ENCODE peak calls at places on chromosomes 1 and 21, in five cellular contexts. One of them, this sample, is unnamed.

GRCh38 chr21:28541371-28542112 is 451.1 kb downstream of the LTN1 start:
- DNase-seq in MM.1S: no peak
- DNase-seq in mucosa of descending colon: no peak
- DNase-seq in IMR-90: no peak
- DNase-seq in esophagus squamous epithelium: no peak
- DNase-seq in this sample: no peak

GRCh38 chr1:66325594-66326380 is 208.2 kb upstream of the SGIP1 start:
- DNase-seq in esophagus squamous epithelium: no peak
- DNase-seq in MM.1S: no peak
- DNase-seq in mucosa of descending colon: no peak
- DNase-seq in IMR-90: no peak
- DNase-seq in this sample: no peak

GRCh38 chr1:151994956-151995355 is 1.3 kb upstream of the S100A10 start:
- DNase-seq in esophagus squamous epithelium: no peak
- DNase-seq in mucosa of descending colon: no peak
- DNase-seq in MM.1S: no peak
- DNase-seq in IMR-90: peak; percentile 98
- DNase-seq in this sample: no peak

GRCh38 chr1:56132520-56132919 is 446.8 kb downstream of the PLPP3 start:
- DNase-seq in mucosa of descending colon: no peak
- DNase-seq in IMR-90: no peak
- DNase-seq in MM.1S: no peak
- DNase-seq in esophagus squamous epithelium: no peak
- DNase-seq in this sample: no peak

GRCh38 chr1:229874609-229875008 is 192.4 kb upstream of the GALNT2 start:
- DNase-seq in IMR-90: no peak
- DNase-seq in esophagus squamous epithelium: no peak
- DNase-seq in mucosa of descending colon: no peak
- DNase-seq in MM.1S: no peak
- DNase-seq in this sample: no peak

GRCh38 chr1:236142358-236143103 is at the start of gene GPR137B:
- DNase-seq in esophagus squamous epithelium: peak; percentile 11
- DNase-seq in IMR-90: peak; percentile 54
- DNase-seq in mucosa of descending colon: peak; percentile 72
- DNase-seq in MM.1S: no peak
- DNase-seq in this sample: peak; percentile 65

GRCh38 chr1:7248828-7249227 is 463.6 kb downstream of the CAMTA1 start:
- DNase-seq in IMR-90: no peak
- DNase-seq in esophagus squamous epithelium: no peak
- DNase-seq in mucosa of descending colon: no peak
- DNase-seq in MM.1S: no peak
- DNase-seq in this sample: no peak

GRCh38 chr21:17780539-17780938 is 38.6 kb downstream of the C21orf91 start:
- DNase-seq in MM.1S: peak; percentile 94
- DNase-seq in esophagus squamous epithelium: no peak
- DNase-seq in mucosa of descending colon: no peak
- DNase-seq in IMR-90: no peak
- DNase-seq in this sample: no peak

GRCh38 chr1:155329980-155330598 is 9.4 kb downstream of the RUSC1 start:
- DNase-seq in esophagus squamous epithelium: no peak
- DNase-seq in MM.1S: no peak
- DNase-seq in IMR-90: no peak
- DNase-seq in mucosa of descending colon: no peak
- DNase-seq in this sample: no peak

GRCh38 chr1:156860113-156860638 is 489 bp upstream of the NTRK1 start:
- DNase-seq in mucosa of descending colon: no peak
- DNase-seq in esophagus squamous epithelium: no peak
- DNase-seq in MM.1S: peak; percentile 54
- DNase-seq in IMR-90: peak; percentile 21
- DNase-seq in this sample: peak; percentile 21

GRCh38 chr1:34500451-34500850 is 254.4 kb upstream of the GJB5 start:
- DNase-seq in mucosa of descending colon: no peak
- DNase-seq in MM.1S: peak; percentile 19
- DNase-seq in IMR-90: no peak
- DNase-seq in esophagus squamous epithelium: no peak
- DNase-seq in this sample: no peak

GRCh38 chr1:24914226-24915069 is 15.6 kb downstream of the RUNX3 start:
- DNase-seq in IMR-90: peak; percentile 47
- DNase-seq in mucosa of descending colon: peak; percentile 74
- DNase-seq in MM.1S: no peak
- DNase-seq in esophagus squamous epithelium: no peak
- DNase-seq in this sample: no peak

GRCh38 chr1:56081151-56081550 is 498.2 kb downstream of the PLPP3 start:
- DNase-seq in mucosa of descending colon: no peak
- DNase-seq in MM.1S: no peak
- DNase-seq in esophagus squamous epithelium: no peak
- DNase-seq in IMR-90: peak; percentile 93
- DNase-seq in this sample: no peak

GRCh38 chr1:21896652-21897532 is 40.2 kb downstream of the HSPG2 start:
- DNase-seq in MM.1S: no peak
- DNase-seq in mucosa of descending colon: peak; percentile 84
- DNase-seq in esophagus squamous epithelium: no peak
- DNase-seq in IMR-90: no peak
- DNase-seq in this sample: no peak

GRCh38 chr1:214451591-214451990 is 99.8 kb downstream of the PTPN14 start:
- DNase-seq in esophagus squamous epithelium: no peak
- DNase-seq in IMR-90: no peak
- DNase-seq in mucosa of descending colon: no peak
- DNase-seq in MM.1S: no peak
- DNase-seq in this sample: no peak

GRCh38 chr21:28627691-28628090 is 365.0 kb downstream of the LTN1 start:
- DNase-seq in MM.1S: no peak
- DNase-seq in mucosa of descending colon: no peak
- DNase-seq in esophagus squamous epithelium: no peak
- DNase-seq in IMR-90: no peak
- DNase-seq in this sample: no peak

GRCh38 chr1:8349961-8350360 is 32.0 kb downstream of the SLC45A1 start:
- DNase-seq in esophagus squamous epithelium: no peak
- DNase-seq in MM.1S: no peak
- DNase-seq in IMR-90: no peak
- DNase-seq in mucosa of descending colon: no peak
- DNase-seq in this sample: no peak

GRCh38 chr1:68795956-68796355 is 299.1 kb upstream of the DEPDC1 start:
- DNase-seq in mucosa of descending colon: no peak
- DNase-seq in IMR-90: no peak
- DNase-seq in esophagus squamous epithelium: no peak
- DNase-seq in MM.1S: no peak
- DNase-seq in this sample: no peak

GRCh38 chr21:33403128-33403785 is at the start of gene IFNGR2:
- DNase-seq in IMR-90: no peak
- DNase-seq in esophagus squamous epithelium: no peak
- DNase-seq in mucosa of descending colon: peak; percentile 69
- DNase-seq in MM.1S: peak; percentile 64
- DNase-seq in this sample: peak; percentile 53

GRCh38 chr1:245599413-245600174 is 444.8 kb downstream of the KIF26B start:
- DNase-seq in mucosa of descending colon: no peak
- DNase-seq in IMR-90: peak; percentile 94
- DNase-seq in esophagus squamous epithelium: no peak
- DNase-seq in MM.1S: no peak
- DNase-seq in this sample: peak; percentile 22

GRCh38 chr1:240464099-240464498 is 147.9 kb downstream of the GREM2 start:
- DNase-seq in IMR-90: peak; percentile 46
- DNase-seq in MM.1S: no peak
- DNase-seq in esophagus squamous epithelium: no peak
- DNase-seq in mucosa of descending colon: no peak
- DNase-seq in this sample: no peak

GRCh38 chr1:195733826-195734225 is 874.4 kb downstream of the KCNT2 start:
- DNase-seq in MM.1S: peak; percentile 31
- DNase-seq in esophagus squamous epithelium: no peak
- DNase-seq in mucosa of descending colon: no peak
- DNase-seq in IMR-90: no peak
- DNase-seq in this sample: no peak

GRCh38 chr1:37473431-37474050 is 839 bp upstream of the ZC3H12A start:
- DNase-seq in IMR-90: no peak
- DNase-seq in esophagus squamous epithelium: no peak
- DNase-seq in mucosa of descending colon: no peak
- DNase-seq in MM.1S: no peak
- DNase-seq in this sample: no peak

GRCh38 chr1:179883739-179884138 is 1.7 kb downstream of the TOR1AIP1 start:
- DNase-seq in MM.1S: peak; percentile 59
- DNase-seq in mucosa of descending colon: no peak
- DNase-seq in esophagus squamous epithelium: no peak
- DNase-seq in IMR-90: peak; percentile 42
- DNase-seq in this sample: no peak

GRCh38 chr1:61334718-61335589 is 252.6 kb downstream of the NFIA start:
- DNase-seq in mucosa of descending colon: no peak
- DNase-seq in esophagus squamous epithelium: no peak
- DNase-seq in MM.1S: no peak
- DNase-seq in IMR-90: no peak
- DNase-seq in this sample: peak; percentile 30

GRCh38 chr1:55827350-55827749 is 612.2 kb upstream of the USP24 start:
- DNase-seq in MM.1S: no peak
- DNase-seq in IMR-90: peak; percentile 99
- DNase-seq in esophagus squamous epithelium: no peak
- DNase-seq in mucosa of descending colon: no peak
- DNase-seq in this sample: no peak

GRCh38 chr1:183871142-183871541 is 66.2 kb downstream of the RGL1 start:
- DNase-seq in MM.1S: no peak
- DNase-seq in IMR-90: peak; percentile 71
- DNase-seq in mucosa of descending colon: no peak
- DNase-seq in esophagus squamous epithelium: no peak
- DNase-seq in this sample: no peak

DNA sequence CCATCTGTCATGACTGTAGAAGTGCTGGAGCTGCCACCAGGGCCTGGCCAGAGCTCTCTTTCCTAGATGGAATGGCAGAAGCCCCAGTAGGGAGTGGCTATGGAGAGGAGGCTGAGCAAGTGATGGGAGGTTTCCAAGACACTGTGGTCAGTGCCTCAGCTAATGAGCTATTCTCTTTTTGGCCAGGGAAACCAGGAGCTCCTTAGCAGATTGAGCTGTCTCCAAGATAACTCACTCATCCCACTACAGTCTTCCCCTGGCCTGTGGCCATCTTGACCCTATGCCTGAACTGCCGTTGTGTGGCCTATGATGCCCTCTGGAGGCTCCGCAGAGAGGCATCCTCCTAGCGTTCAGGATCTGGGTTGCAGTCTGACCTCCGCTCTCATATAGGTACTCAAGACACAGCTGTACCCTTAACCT is 60.5 kb downstream of the ERI3 start:
- DNase-seq in MM.1S: no peak
- DNase-seq in IMR-90: peak; percentile 79
- DNase-seq in esophagus squamous epithelium: no peak
- DNase-seq in mucosa of descending colon: peak; percentile 68
- DNase-seq in this sample: no peak
- TF ChIP-seq CTCF in MM.1S: no peak
- TF ChIP-seq CTCF in IMR-90: peak; percentile 42
- TF ChIP-seq CTCF in esophagus squamous epithelium: no peak
- TF ChIP-seq CTCF in mucosa of descending colon: no peak
- TF ChIP-seq CTCF in this sample: no peak

GRCh38 chr1:216632980-216633379 is 90.2 kb downstream of the ESRRG start:
- DNase-seq in esophagus squamous epithelium: no peak
- DNase-seq in IMR-90: no peak
- DNase-seq in mucosa of descending colon: no peak
- DNase-seq in MM.1S: no peak
- DNase-seq in this sample: no peak
- H3K36me3 ChIP-seq in esophagus squamous epithelium: no peaks in the 10 kb centered on the region
- H3K36me3 ChIP-seq in IMR-90: no peaks in the 10 kb centered on the region
- H3K36me3 ChIP-seq in mucosa of descending colon: no peaks in the 10 kb centered on the region
- H3K36me3 ChIP-seq in MM.1S: no peaks in the 10 kb centered on the region
- H3K36me3 ChIP-seq in this sample: no peaks in the 10 kb centered on the region

GRCh38 chr1:99858881-99859280 is 8.7 kb downstream of the AGL start:
- DNase-seq in MM.1S: no peak
- DNase-seq in mucosa of descending colon: no peak
- DNase-seq in esophagus squamous epithelium: no peak
- DNase-seq in IMR-90: peak; percentile 11
- DNase-seq in this sample: no peak
- H3K4me1 ChIP-seq in MM.1S: no peaks in the 10 kb centered on the region
- H3K4me1 ChIP-seq in mucosa of descending colon: no peaks in the 10 kb centered on the region
- H3K4me1 ChIP-seq in esophagus squamous epithelium: peaks cover 29% of the 10 kb centered on the region
- H3K4me1 ChIP-seq in IMR-90: peaks cover 5% of the 10 kb centered on the region
- H3K4me1 ChIP-seq in this sample: no peaks in the 10 kb centered on the region

DNA sequence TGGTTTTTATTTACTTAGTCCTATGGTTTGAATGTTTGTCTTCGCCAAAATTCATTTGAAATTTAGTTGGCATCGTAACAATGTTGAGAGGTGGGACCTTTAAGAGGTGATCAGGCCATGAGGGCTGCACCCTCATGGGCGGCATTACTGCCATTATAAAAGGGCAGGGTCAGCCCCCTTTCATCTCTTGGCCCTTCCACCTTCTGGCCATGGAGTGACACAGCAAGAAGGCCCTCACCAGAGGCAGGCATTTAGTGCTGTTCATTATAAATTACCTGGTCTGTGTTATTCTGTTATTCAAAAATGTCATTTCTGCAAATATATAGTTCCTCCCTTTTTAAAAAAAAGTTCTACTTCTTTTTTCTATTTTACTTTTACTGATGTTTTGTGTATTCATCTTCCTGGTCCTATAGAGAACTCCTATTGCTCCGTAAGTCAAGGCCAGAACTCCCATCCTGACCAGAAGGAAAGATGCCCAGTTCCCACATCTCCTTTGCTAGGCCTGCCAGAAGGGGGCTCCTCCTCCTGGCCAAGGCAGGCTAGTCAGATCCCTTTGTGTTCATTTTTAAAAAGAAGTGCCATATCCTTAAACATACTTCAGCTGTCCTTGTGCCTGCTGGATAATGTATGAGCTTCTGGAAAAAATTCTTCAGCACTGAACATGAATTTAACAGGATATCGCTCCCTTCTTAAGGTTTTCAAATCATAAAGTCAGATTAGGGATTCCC is 10.0 kb upstream of the LBR start:
- DNase-seq in mucosa of descending colon: no peak
- DNase-seq in MM.1S: no peak
- DNase-seq in IMR-90: peak; percentile 45
- DNase-seq in esophagus squamous epithelium: no peak
- DNase-seq in this sample: no peak
- TF ChIP-seq CTCF in mucosa of descending colon: no peak
- TF ChIP-seq CTCF in MM.1S: peak; percentile 51
- TF ChIP-seq CTCF in IMR-90: peak; percentile 55
- TF ChIP-seq CTCF in esophagus squamous epithelium: peak; percentile 20
- TF ChIP-seq CTCF in this sample: no peak

GRCh38 chr1:42713293-42713692 is 26.7 kb downstream of the CLDN19 start:
- DNase-seq in IMR-90: no peak
- DNase-seq in MM.1S: no peak
- DNase-seq in mucosa of descending colon: no peak
- DNase-seq in esophagus squamous epithelium: no peak
- DNase-seq in this sample: no peak
- H3K36me3 ChIP-seq in IMR-90: peaks cover 5% of the 10 kb centered on the region
- H3K36me3 ChIP-seq in MM.1S: no peaks in the 10 kb centered on the region
- H3K36me3 ChIP-seq in mucosa of descending colon: peaks cover 3% of the 10 kb centered on the region
- H3K36me3 ChIP-seq in esophagus squamous epithelium: peaks cover 76% of the 10 kb centered on the region
- H3K36me3 ChIP-seq in this sample: no peaks in the 10 kb centered on the region

GRCh38 chr1:27601321-27601770 is 2.6 kb downstream of the AHDC1 start:
- DNase-seq in mucosa of descending colon: no peak
- DNase-seq in IMR-90: no peak
- DNase-seq in MM.1S: no peak
- DNase-seq in esophagus squamous epithelium: no peak
- DNase-seq in this sample: no peak
- H3K4me1 ChIP-seq in mucosa of descending colon: peaks cover 24% of the 10 kb centered on the region
- H3K4me1 ChIP-seq in IMR-90: peaks cover 42% of the 10 kb centered on the region
- H3K4me1 ChIP-seq in MM.1S: no peaks in the 10 kb centered on the region
- H3K4me1 ChIP-seq in esophagus squamous epithelium: peaks cover 86% of the 10 kb centered on the region
- H3K4me1 ChIP-seq in this sample: peaks cover 18% of the 10 kb centered on the region

GRCh38 chr1:84724128-84724860 is 34.0 kb upstream of the SSX2IP start:
- DNase-seq in esophagus squamous epithelium: no peak
- DNase-seq in MM.1S: no peak
- DNase-seq in IMR-90: no peak
- DNase-seq in mucosa of descending colon: no peak
- DNase-seq in this sample: no peak
- TF ChIP-seq CTCF in esophagus squamous epithelium: peak; percentile 10
- TF ChIP-seq CTCF in MM.1S: peak; percentile 33
- TF ChIP-seq CTCF in IMR-90: no peak
- TF ChIP-seq CTCF in mucosa of descending colon: no peak
- TF ChIP-seq CTCF in this sample: no peak

GRCh38 chr1:93588206-93588605 is 93.4 kb downstream of the BCAR3 start:
- DNase-seq in IMR-90: peak; percentile 54
- DNase-seq in mucosa of descending colon: no peak
- DNase-seq in MM.1S: no peak
- DNase-seq in esophagus squamous epithelium: no peak
- DNase-seq in this sample: no peak
- H3K36me3 ChIP-seq in IMR-90: peaks cover 46% of the 10 kb centered on the region
- H3K36me3 ChIP-seq in mucosa of descending colon: no peaks in the 10 kb centered on the region
- H3K36me3 ChIP-seq in MM.1S: no peaks in the 10 kb centered on the region
- H3K36me3 ChIP-seq in esophagus squamous epithelium: peaks cover 61% of the 10 kb centered on the region
- H3K36me3 ChIP-seq in this sample: no peaks in the 10 kb centered on the region